ENCODE peak calls at places on chromosomes 5 and 9, in ten cellular contexts. H, K, E, G, P, A, D, F, Q and O are unnamed samples.

GRCh38 chr9:89885156-89885555 is 280.3 kb downstream of the GADD45G start:
- DNase-seq in H (no peak), K (no peak), E (no peak), G (peak), P (no peak), A (peak), D (peak), F (no peak), Q (no peak), O (no peak)

GRCh38 chr9:106535439-106535838 is 327.5 kb upstream of the ZNF462 start:
- DNase-seq in H (no peak), K (peak), E (no peak), G (no peak), P (no peak), A (no peak), D (no peak), F (no peak), Q (no peak), O (no peak)

GRCh38 chr5:169161022-169161680 is 139.8 kb downstream of the SLIT3 start:
- DNase-seq in H (no peak), K (peak), E (peak), G (no peak), P (no peak), A (no peak), D (peak), F (no peak), Q (peak), O (peak)

GRCh38 chr9:68749135-68749534 is 44.1 kb downstream of the PIP5K1B start:
- DNase-seq in H (no peak), K (no peak), E (no peak), G (no peak), P (no peak), A (no peak), D (no peak), F (no peak), Q (no peak), O (no peak)

GRCh38 chr9:129382281-129383004 is 204.4 kb upstream of the IER5L start:
- DNase-seq in H (no peak), K (no peak), E (no peak), G (no peak), P (no peak), A (no peak), D (peak), F (no peak), Q (peak), O (no peak)

GRCh38 chr5:72378636-72379289 is 58.6 kb downstream of the PTCD2 start:
- DNase-seq in H (peak), K (no peak), E (no peak), G (no peak), P (no peak), A (no peak), D (no peak), F (no peak), Q (peak), O (no peak)

GRCh38 chr5:154141686-154142300 is 48.7 kb upstream of the GALNT10 start:
- DNase-seq in H (no peak), K (no peak), E (no peak), G (no peak), P (no peak), A (no peak), D (no peak), F (no peak), Q (no peak), O (no peak)

GRCh38 chr9:131320031-131320685 is 30.6 kb downstream of the PLPP7 start:
- DNase-seq in H (peak), K (no peak), E (no peak), G (peak), P (no peak), A (no peak), D (peak), F (no peak), Q (peak), O (no peak)

GRCh38 chr5:173706700-173707099 is 90.2 kb upstream of the BOD1 start:
- DNase-seq in H (no peak), K (no peak), E (no peak), G (no peak), P (no peak), A (no peak), D (no peak), F (no peak), Q (no peak), O (no peak)

GRCh38 chr5:134100283-134101011 is 14.0 kb upstream of the TCF7 start:
- DNase-seq in H (no peak), K (peak), E (no peak), G (peak), P (no peak), A (peak), D (no peak), F (no peak), Q (peak), O (no peak)

GRCh38 chr9:35500130-35500748 is 10.3 kb downstream of the RUSC2 start:
- DNase-seq in H (no peak), K (no peak), E (no peak), G (no peak), P (no peak), A (no peak), D (no peak), F (no peak), Q (no peak), O (no peak)

GRCh38 chr9:130835441-130836298 is 616 bp downstream of the ABL1 start:
- DNase-seq in H (peak), K (peak), E (no peak), G (peak), P (no peak), A (peak), D (peak), F (no peak), Q (peak), O (no peak)

GRCh38 chr5:78927657-78928282 is 57.3 kb downstream of the ARSB start:
- DNase-seq in H (no peak), K (peak), E (no peak), G (no peak), P (peak), A (no peak), D (no peak), F (no peak), Q (no peak), O (no peak)

GRCh38 chr9:74309654-74310053 is 187.5 kb upstream of the RORB start:
- DNase-seq in H (no peak), K (peak), E (no peak), G (no peak), P (no peak), A (no peak), D (no peak), F (no peak), Q (no peak), O (no peak)

GRCh38 chr9:137960496-137960895 is 82.9 kb downstream of the CACNA1B start:
- DNase-seq in H (peak), K (peak), E (no peak), G (no peak), P (peak), A (peak), D (no peak), F (no peak), Q (no peak), O (no peak)

GRCh38 chr5:81749562-81750307 is 1.2 kb downstream of the SSBP2 start:
- DNase-seq in H (peak), K (peak), E (peak), G (peak), P (no peak), A (peak), D (peak), F (peak), Q (peak), O (no peak)

GRCh38 chr5:58042933-58043606 is 416.8 kb downstream of the PLK2 start:
- DNase-seq in H (peak), K (no peak), E (no peak), G (no peak), P (no peak), A (no peak), D (no peak), F (no peak), Q (no peak), O (no peak)

GRCh38 chr5:156475831-156476551 is 149.0 kb downstream of the SGCD start:
- DNase-seq in H (no peak), K (peak), E (no peak), G (no peak), P (peak), A (no peak), D (peak), F (no peak), Q (no peak), O (no peak)

GRCh38 chr9:91421987-91422765 is 1.5 kb downstream of the NFIL3 start:
- DNase-seq in H (no peak), K (no peak), E (peak), G (no peak), P (no peak), A (no peak), D (no peak), F (no peak), Q (peak), O (no peak)

GRCh38 chr5:106163233-106163632 is 1507.5 kb downstream of the EFNA5 start:
- DNase-seq in H (no peak), K (no peak), E (no peak), G (no peak), P (no peak), A (no peak), D (no peak), F (no peak), Q (no peak), O (no peak)

GRCh38 chr5:83632874-83633273 is 87.8 kb downstream of the HAPLN1 start:
- DNase-seq in H (no peak), K (no peak), E (no peak), G (no peak), P (no peak), A (no peak), D (no peak), F (no peak), Q (no peak), O (no peak)

GRCh38 chr9:13688990-13689600 is 409.6 kb upstream of the MPDZ start:
- DNase-seq in H (peak), K (peak), E (no peak), G (no peak), P (no peak), A (no peak), D (no peak), F (no peak), Q (no peak), O (no peak)

GRCh38 chr9:131019387-131020239 is 10.6 kb downstream of the LAMC3 start:
- DNase-seq in H (peak), K (no peak), E (peak), G (no peak), P (no peak), A (no peak), D (no peak), F (no peak), Q (peak), O (no peak)

GRCh38 chr9:73715591-73715990 is 563.9 kb downstream of the ANXA1 start:
- DNase-seq in H (no peak), K (no peak), E (no peak), G (no peak), P (no peak), A (no peak), D (no peak), F (no peak), Q (no peak), O (no peak)

GRCh38 chr5:10474521-10475075 is 32.9 kb downstream of the ROPN1L start:
- DNase-seq in H (no peak), K (no peak), E (no peak), G (peak), P (no peak), A (no peak), D (no peak), F (no peak), Q (no peak), O (no peak)

GRCh38 chr9:33229359-33230120 is 10.4 kb upstream of the SPINK4 start:
- DNase-seq in H (no peak), K (peak), E (peak), G (no peak), P (no peak), A (peak), D (no peak), F (peak), Q (no peak), O (no peak)

GRCh38 chr9:71168418-71168817 is 47.0 kb upstream of the TRPM3 start:
- DNase-seq in H (no peak), K (no peak), E (no peak), G (no peak), P (no peak), A (no peak), D (no peak), F (no peak), Q (no peak), O (no peak)

GRCh38 chr9:107624216-107624948 is 134.8 kb upstream of the KLF4 start:
- DNase-seq in H (no peak), K (no peak), E (no peak), G (no peak), P (no peak), A (no peak), D (peak), F (no peak), Q (no peak), O (no peak)

GRCh38 chr9:16179566-16179965 is 626.7 kb downstream of the CCDC171 start:
- DNase-seq in H (no peak), K (no peak), E (no peak), G (no peak), P (no peak), A (no peak), D (no peak), F (no peak), Q (no peak), O (peak)
- H3K4me3 ChIP-seq in H (no peak), K (no peak), E (no peak), G (no peak), P (no peak), A (no peak), D (no peak), F (no peak), Q (no peak), O (no peak)

GRCh38 chr5:177443144-177443983 is 3.2 kb upstream of the PRR7 start:
- DNase-seq in H (no peak), K (no peak), E (no peak), G (peak), P (no peak), A (no peak), D (no peak), F (no peak), Q (no peak), O (no peak)

GRCh38 chr5:177444106-177445051 is 2.2 kb upstream of the PRR7 start:
- DNase-seq in H (no peak), K (no peak), E (no peak), G (peak), P (no peak), A (no peak), D (no peak), F (no peak), Q (no peak), O (no peak)

GRCh38 chr5:177446184-177447065 is at the start of gene PRR7:
- DNase-seq in H (peak), K (peak), E (peak), G (peak), P (no peak), A (peak), D (no peak), F (no peak), Q (peak), O (no peak)

GRCh38 chr5:177447066-177447610 is 524 bp downstream of the PRR7 start:
- DNase-seq in H (peak), K (peak), E (no peak), G (peak), P (no peak), A (peak), D (no peak), F (no peak), Q (peak), O (no peak)

DNA sequence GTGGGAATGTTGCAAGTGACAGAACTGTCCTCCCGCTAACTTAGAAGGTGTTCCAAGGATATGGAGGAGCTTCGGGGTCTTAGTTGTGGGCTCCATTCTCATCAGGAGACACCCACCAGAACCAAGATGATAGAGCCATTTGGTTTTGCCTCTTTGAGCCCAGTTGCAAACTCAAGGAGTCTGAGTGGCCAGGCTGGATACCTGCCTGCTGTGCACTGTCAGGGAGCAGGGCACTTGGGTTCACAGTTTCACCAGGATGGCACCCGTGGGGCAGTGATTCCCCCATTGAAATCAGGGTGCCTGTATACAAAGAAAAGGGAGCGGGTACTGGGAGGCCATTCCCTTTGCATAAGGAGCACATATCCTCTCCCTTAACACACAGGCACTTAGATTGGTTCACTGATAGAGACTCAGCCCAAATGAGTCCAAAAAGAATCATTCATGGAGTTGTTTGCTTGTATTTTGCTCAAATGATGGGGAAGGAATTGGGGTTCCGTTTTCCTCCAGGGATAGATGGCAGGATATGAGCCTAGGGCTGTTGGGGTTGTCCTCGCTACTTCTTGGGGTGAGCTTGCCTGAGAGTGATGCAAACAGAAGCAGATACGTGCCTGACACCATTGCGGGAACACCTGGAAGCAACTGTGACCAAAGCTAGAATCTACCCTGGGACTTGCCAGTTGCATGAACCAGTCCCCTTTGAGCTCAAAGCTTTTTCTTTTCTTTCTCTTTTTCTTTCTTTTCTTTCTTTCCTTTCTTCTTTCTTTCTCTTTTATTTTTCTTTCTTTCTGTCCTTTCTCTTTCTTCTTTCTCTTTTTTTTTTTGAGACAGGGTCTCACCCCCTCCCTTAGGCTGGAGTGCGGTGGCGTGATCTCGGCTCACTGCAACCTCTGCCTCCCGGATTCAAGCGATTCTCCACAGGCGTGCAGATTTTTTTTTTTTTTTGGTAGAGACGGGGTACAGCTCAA is 1.3 kb upstream of the PRR7 start:
- DNase-seq in H (no peak), K (no peak), E (no peak), G (peak), P (no peak), A (no peak), D (no peak), F (no peak), Q (no peak), O (no peak)
- TF ChIP-seq POLR2AphosphoS5 in H (no peak), K (no peak), E (no peak), G (peak), P (peak), A (no peak), D (no peak), F (no peak), Q (no peak), O (no peak)

GRCh38 chr9:136665704-136666363 is 3.1 kb downstream of the EGFL7 start:
- DNase-seq in H (peak), K (peak), E (no peak), G (no peak), P (no peak), A (no peak), D (no peak), F (no peak), Q (peak), O (no peak)

GRCh38 chr9:136667940-136668760 is 5.4 kb downstream of the EGFL7 start:
- DNase-seq in H (no peak), K (peak), E (no peak), G (no peak), P (no peak), A (no peak), D (no peak), F (no peak), Q (no peak), O (no peak)

GRCh38 chr9:136665111-136665703 is 2.5 kb downstream of the EGFL7 start:
- DNase-seq in H (no peak), K (peak), E (no peak), G (no peak), P (no peak), A (no peak), D (no peak), F (no peak), Q (peak), O (no peak)

GRCh38 chr9:136667217-136667939 is 4.7 kb downstream of the EGFL7 start:
- DNase-seq in H (no peak), K (no peak), E (no peak), G (no peak), P (no peak), A (no peak), D (no peak), F (no peak), Q (no peak), O (no peak)

DNA sequence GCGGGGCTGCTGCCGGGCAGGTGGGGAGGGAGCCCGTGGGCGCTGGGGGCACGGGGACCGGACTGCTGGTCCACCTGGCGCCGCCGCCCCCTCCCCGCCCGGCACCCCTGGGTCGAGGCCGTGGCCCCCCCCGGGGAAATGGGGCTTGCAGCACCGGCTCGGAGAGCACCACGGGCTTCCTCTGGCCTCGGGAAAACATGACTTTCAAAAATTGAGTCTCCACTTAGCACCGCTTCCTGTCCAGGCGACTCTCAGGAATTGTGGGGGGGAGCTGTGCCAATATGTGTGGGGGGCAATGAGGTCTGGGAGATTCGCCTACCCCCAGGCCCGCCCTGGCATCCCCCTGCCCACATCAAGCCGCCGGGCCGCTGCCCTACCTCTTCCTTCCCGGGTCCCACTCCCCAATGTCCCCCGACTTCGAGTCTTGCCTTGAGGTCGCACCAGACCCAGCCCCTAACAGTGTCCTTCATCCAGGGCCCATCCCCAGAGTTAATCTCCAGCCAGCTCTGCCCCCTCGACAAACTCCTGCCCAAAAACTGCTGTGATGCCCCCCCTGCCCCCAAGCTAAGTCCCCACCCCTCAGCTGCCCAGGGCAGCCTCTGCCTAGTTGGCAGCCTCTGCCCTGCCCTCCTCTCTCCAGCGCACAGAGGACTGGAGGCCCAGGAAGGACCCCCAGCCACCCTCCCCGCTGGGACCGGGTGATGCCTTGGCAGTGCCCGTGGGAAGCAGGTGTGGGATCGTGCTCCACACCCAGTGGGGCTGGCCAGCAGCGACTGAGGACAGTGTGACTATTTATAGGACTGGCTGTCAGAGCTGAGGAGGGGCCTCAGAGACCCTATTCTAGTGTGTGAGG is 3.9 kb downstream of the EGFL7 start:
- DNase-seq in H (no peak), K (peak), E (no peak), G (no peak), P (no peak), A (no peak), D (no peak), F (no peak), Q (no peak), O (no peak)
- H3K4me3 ChIP-seq in H (peak), K (peak), E (peak), G (peak), P (peak), A (peak), D (peak), F (peak), Q (peak), O (peak)

GRCh38 chr5:68049053-68049713 is 166.4 kb upstream of the PIK3R1 start:
- DNase-seq in H (no peak), K (no peak), E (no peak), G (no peak), P (no peak), A (no peak), D (no peak), F (no peak), Q (no peak), O (no peak)
- TF ChIP-seq POLR2AphosphoS5 in H (no peak), K (no peak), E (no peak), G (no peak), P (no peak), A (no peak), D (no peak), F (no peak), Q (no peak), O (no peak)

DNA sequence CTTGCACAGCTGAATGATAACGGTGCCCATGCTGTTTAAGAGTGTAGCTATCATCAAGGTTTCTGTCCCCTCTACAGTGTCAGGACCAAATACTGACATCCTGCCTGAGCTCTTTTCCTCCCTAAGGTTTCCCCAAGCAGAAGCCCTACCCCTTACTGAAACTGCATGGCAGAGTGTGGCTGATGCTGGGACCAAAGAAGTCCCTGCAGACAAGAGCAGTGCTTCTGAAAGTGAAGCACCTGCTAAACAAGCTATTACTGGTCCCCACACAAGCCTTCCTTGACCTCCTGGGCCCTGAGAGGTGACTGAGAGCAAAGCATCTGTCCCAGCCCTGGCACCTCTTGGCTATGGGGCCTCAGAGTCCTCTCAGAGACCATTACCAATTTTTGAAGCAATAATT is 56.1 kb downstream of the CFAP90 start:
- DNase-seq in H (no peak), K (no peak), E (no peak), G (no peak), P (no peak), A (no peak), D (no peak), F (no peak), Q (no peak), O (no peak)
- H3K4me3 ChIP-seq in H (no peak), K (no peak), E (no peak), G (no peak), P (no peak), A (no peak), D (no peak), F (no peak), Q (no peak), O (no peak)